ENCODE peak calls at places on chromosomes 7 and 10, in seven cellular contexts. C is stimulated activated CD4-positive, alpha-beta T cell treated with anti-CD3 and anti-CD28 coated beads, Interleukin-2, amount 100 ng/mL, for 48 hours; O is brain microvascular endothelial cell; H is activated CD8-positive, alpha-beta T cell treated with anti-CD3 and anti-CD28 coated beads for 36 hours; G is NCI-H345; Z is T-helper 1 cell; K is lower leg skin. M is an unnamed sample.

GRCh38 chr10:99442394-99442793 is 12.0 kb upstream of the GOT1 start:
- DNase-seq in O (no peak), G (no peak), K (no peak), C (no peak), Z (no peak), H (no peak), M (no peak)

GRCh38 chr10:102419561-102420442 is 834 bp upstream of the FBXL15 start:
- DNase-seq in K (no peak), G (peak; percentile 80), C (peak; percentile 60), Z (peak; percentile 60), O (no peak), H (peak; percentile 70), M (peak; percentile 78)

GRCh38 chr7:19773361-19773760 is at the start of gene TMEM196:
- DNase-seq in O (no peak), G (peak; percentile 36), K (no peak), C (no peak), Z (no peak), H (peak; percentile 1), M (no peak)

GRCh38 chr7:20331231-20331880 is 656 bp downstream of the ITGB8 start:
- DNase-seq in K (peak; percentile 87), G (peak; percentile 65), Z (no peak), C (peak; percentile 1), O (peak; percentile 18), H (peak; percentile 50), M (no peak)

GRCh38 chr7:5557920-5558401 is 134.3 kb upstream of the TNRC18 start:
- DNase-seq in O (no peak), C (no peak), Z (no peak), K (peak; percentile 93), G (no peak), H (peak; percentile 33), M (no peak)

GRCh38 chr7:22269963-22270362 is 87.0 kb downstream of the RAPGEF5 start:
- DNase-seq in C (no peak), Z (no peak), O (no peak), G (peak; percentile 50), K (no peak), H (no peak), M (no peak)

GRCh38 chr7:92723205-92723604 is 113.2 kb downstream of the CDK6 start:
- DNase-seq in K (no peak), H (no peak), G (no peak), C (no peak), O (no peak), Z (no peak), M (no peak)

GRCh38 chr10:49270565-49270964 is 28.4 kb upstream of the C10orf71 start:
- DNase-seq in Z (no peak), O (no peak), G (no peak), C (no peak), H (no peak), K (peak; percentile 37), M (no peak)

GRCh38 chr10:99435986-99436633 is 5.7 kb upstream of the GOT1 start:
- DNase-seq in K (no peak), C (no peak), O (peak; percentile 12), Z (no peak), H (no peak), G (peak; percentile 32), M (no peak)

GRCh38 chr7:95476072-95476845 is 9.5 kb upstream of the ASB4 start:
- DNase-seq in G (no peak), H (no peak), Z (no peak), K (no peak), O (peak; percentile 17), C (no peak), M (no peak)

GRCh38 chr7:142863891-142864685 is 9.2 kb downstream of the EPHB6 start:
- DNase-seq in O (no peak), Z (no peak), C (no peak), K (no peak), G (no peak), H (no peak), M (no peak)

GRCh38 chr7:140494877-140495276 is 15.6 kb upstream of the MKRN1 start:
- DNase-seq in O (no peak), K (no peak), Z (no peak), G (no peak), C (no peak), H (no peak), M (no peak)

GRCh38 chr7:8564296-8564695 is 130.9 kb downstream of the NXPH1 start:
- DNase-seq in G (peak; percentile 36), K (no peak), O (no peak), C (no peak), H (no peak), Z (no peak), M (no peak)

GRCh38 chr10:20737107-20737506 is 160.0 kb downstream of the NEBL start:
- DNase-seq in H (no peak), G (no peak), C (no peak), O (no peak), Z (no peak), K (no peak), M (no peak)

GRCh38 chr7:158264881-158265742 is 322.5 kb downstream of the PTPRN2 start:
- DNase-seq in K (no peak), O (no peak), C (no peak), Z (peak; percentile 3), G (no peak), H (no peak), M (no peak)

GRCh38 chr10:112374724-112375541 is 1.0 kb downstream of the ACSL5 start:
- DNase-seq in K (no peak), H (peak; percentile 49), O (no peak), C (peak; percentile 8), Z (no peak), G (no peak), M (no peak)

GRCh38 chr10:49138361-49138891 is 4.6 kb upstream of the FAM170B start:
- DNase-seq in H (no peak), G (no peak), K (no peak), C (no peak), Z (no peak), O (peak; percentile 73), M (no peak)

GRCh38 chr10:91582063-91582673 is 50.7 kb downstream of the PPP1R3C start:
- DNase-seq in Z (no peak), H (no peak), K (peak; percentile 49), G (no peak), O (no peak), C (no peak), M (no peak)

GRCh38 chr10:23063387-23064287 is 31.7 kb upstream of the MSRB2 start:
- DNase-seq in G (no peak), O (peak; percentile 12), C (no peak), H (no peak), K (no peak), Z (no peak), M (no peak)

GRCh38 chr10:11227103-11227502 is 209.4 kb downstream of the CELF2 start:
- DNase-seq in K (no peak), G (no peak), C (no peak), H (no peak), O (no peak), Z (no peak), M (no peak)

GRCh38 chr7:988426-988911 is 5.5 kb downstream of the CYP2W1 start:
- DNase-seq in H (no peak), O (no peak), Z (no peak), G (no peak), C (no peak), K (no peak), M (no peak)

GRCh38 chr7:45589915-45590678 is 15.9 kb downstream of the ADCY1 start:
- DNase-seq in O (no peak), C (no peak), Z (no peak), G (no peak), H (no peak), K (peak; percentile 59), M (no peak)

GRCh38 chr10:79182122-79182521 is 113.4 kb downstream of the ZMIZ1 start:
- DNase-seq in Z (no peak), O (no peak), H (no peak), C (no peak), G (no peak), K (no peak), M (no peak)

GRCh38 chr10:70272925-70273316 is 10.9 kb downstream of the NPFFR1 start:
- DNase-seq in G (no peak), Z (no peak), H (peak; percentile 20), O (no peak), C (no peak), K (no peak), M (no peak)

M was measured in activated T-helper 2 cell treated with anti-CD3 and anti-CD28 coated beads, Interferon-gamma antibody, Interleukin-2, Interleukin-4, amounts not matched to agents 10 μg/mL and 5 μg/mL and 100 μg/mL, durations not matched to agents 14 hours and 24 hours and 36 hours.